ENCODE peak calls at places on chromosomes 11 and 22, in ten cellular contexts. Z is neural crest cell; K is stimulated activated CD4-positive, alpha-beta T cell treated with anti-CD3 and anti-CD28 coated beads, Interleukin-2, amount 100 ng/mL, for 48 hours; I is activated T-cell treated with anti-CD3 and anti-CD28 coated beads, Interleukin-2, amount 50 U/mL, for 1 hour; H is HEK293T; X is activated CD8-positive, alpha-beta memory T cell treated with anti-CD3 and anti-CD28 coated beads, Interleukin-2, amount 50 U/mL, for 48 hours; M is PC-9; O is NCI-H1092; Q is sciatic nerve; T is ureter. G is an unnamed sample.

GRCh38 chr22:46076651-46077339 is 73.5 kb upstream of the PPARA start:
- DNase-seq in Z (no peak), K (no peak), I (no peak), H (no peak), X (no peak), M (peak), O (no peak), Q (peak), T (no peak), G (no peak)

GRCh38 chr22:17085277-17086091 is 684 bp downstream of the IL17RA start:
- DNase-seq in Z (no peak), K (no peak), I (peak), H (peak), X (peak), M (no peak), O (no peak), Q (peak), T (peak), G (no peak)

GRCh38 chr11:109547356-109548027 is 125.5 kb downstream of the C11orf87 start:
- DNase-seq in Z (no peak), K (no peak), I (no peak), H (no peak), X (no peak), M (peak), O (no peak), Q (no peak), T (no peak), G (no peak)

GRCh38 chr22:39266398-39267030 is 21.7 kb upstream of the PDGFB start:
- DNase-seq in Z (no peak), K (no peak), I (no peak), H (no peak), X (no peak), M (peak), O (no peak), Q (no peak), T (no peak), G (peak)

GRCh38 chr22:19398206-19398605 is 33.3 kb downstream of the HIRA start:
- DNase-seq in Z (no peak), K (no peak), I (no peak), H (no peak), X (no peak), M (no peak), O (no peak), Q (no peak), T (no peak), G (no peak)

GRCh38 chr22:19932367-19933206 is 9.0 kb upstream of the COMT start:
- DNase-seq in Z (no peak), K (no peak), I (no peak), H (no peak), X (no peak), M (no peak), O (peak), Q (no peak), T (no peak), G (no peak)

GRCh38 chr11:128342511-128343133 is 244.7 kb downstream of the ETS1 start:
- DNase-seq in Z (no peak), K (no peak), I (peak), H (no peak), X (peak), M (peak), O (peak), Q (no peak), T (no peak), G (no peak)

GRCh38 chr22:41902016-41902415 is 12.9 kb downstream of the SHISA8 start:
- DNase-seq in Z (no peak), K (no peak), I (no peak), H (no peak), X (no peak), M (no peak), O (no peak), Q (no peak), T (no peak), G (no peak)

GRCh38 chr11:35986958-35987357 is 43.1 kb downstream of the LDLRAD3 start:
- DNase-seq in Z (no peak), K (no peak), I (no peak), H (no peak), X (no peak), M (no peak), O (no peak), Q (no peak), T (no peak), G (peak)